ENCODE peak calls at places on chromosomes 6 and 20, in ten cellular contexts. J is GM23338; H is IMR-90; Y is CD8-positive, alpha-beta T cell; V is upper lobe of right lung; X is body of pancreas; Q is fibroblast of mammary gland; S is heart left ventricle; L is AG10803; P is A549. U is an unnamed sample.

GRCh38 chr6:125738276-125738675 is 11.2 kb upstream of the HEY2 start:
- DNase-seq in J (no peak), H (no peak), Y (no peak), V (no peak), X (no peak), Q (no peak), S (no peak), L (no peak), P (no peak), U (no peak)

GRCh38 chr20:31602779-31603441 is 2.2 kb upstream of the ID1 start:
- DNase-seq in J (no peak), H (peak), Y (peak), V (no peak), X (no peak), Q (peak), S (no peak), L (peak), P (peak), U (peak)

GRCh38 chr20:19539191-19539590 is 218.9 kb upstream of the RIN2 start:
- DNase-seq in J (no peak), H (no peak), Y (no peak), V (no peak), X (no peak), Q (no peak), S (no peak), L (no peak), P (no peak), U (peak)

GRCh38 chr20:57205625-57206219 is 60.7 kb downstream of the BMP7 start:
- DNase-seq in J (no peak), H (peak), Y (no peak), V (no peak), X (no peak), Q (peak), S (no peak), L (peak), P (peak), U (peak)

GRCh38 chr6:31559958-31560696 is 12.0 kb upstream of the LTA start:
- DNase-seq in J (peak), H (peak), Y (peak), V (peak), X (peak), Q (peak), S (peak), L (peak), P (peak), U (peak)

GRCh38 chr6:142537612-142538478 is 236.0 kb downstream of the ADGRG6 start:
- DNase-seq in J (peak), H (peak), Y (no peak), V (no peak), X (no peak), Q (peak), S (no peak), L (peak), P (peak), U (peak)

GRCh38 chr6:15372932-15373331 is 127.1 kb downstream of the JARID2 start:
- DNase-seq in J (no peak), H (no peak), Y (no peak), V (no peak), X (no peak), Q (no peak), S (no peak), L (no peak), P (no peak), U (no peak)

GRCh38 chr6:37372116-37372515 is 18.3 kb downstream of the RNF8 start:
- DNase-seq in J (no peak), H (peak), Y (no peak), V (no peak), X (no peak), Q (no peak), S (no peak), L (no peak), P (no peak), U (peak)

GRCh38 chr6:18141805-18142590 is 12.9 kb downstream of the TPMT start:
- DNase-seq in J (no peak), H (no peak), Y (no peak), V (no peak), X (no peak), Q (no peak), S (no peak), L (no peak), P (no peak), U (no peak)

GRCh38 chr6:11270030-11271027 is 37.9 kb upstream of the NEDD9 start:
- DNase-seq in J (no peak), H (peak), Y (no peak), V (no peak), X (peak), Q (no peak), S (no peak), L (no peak), P (peak), U (peak)

DNA sequence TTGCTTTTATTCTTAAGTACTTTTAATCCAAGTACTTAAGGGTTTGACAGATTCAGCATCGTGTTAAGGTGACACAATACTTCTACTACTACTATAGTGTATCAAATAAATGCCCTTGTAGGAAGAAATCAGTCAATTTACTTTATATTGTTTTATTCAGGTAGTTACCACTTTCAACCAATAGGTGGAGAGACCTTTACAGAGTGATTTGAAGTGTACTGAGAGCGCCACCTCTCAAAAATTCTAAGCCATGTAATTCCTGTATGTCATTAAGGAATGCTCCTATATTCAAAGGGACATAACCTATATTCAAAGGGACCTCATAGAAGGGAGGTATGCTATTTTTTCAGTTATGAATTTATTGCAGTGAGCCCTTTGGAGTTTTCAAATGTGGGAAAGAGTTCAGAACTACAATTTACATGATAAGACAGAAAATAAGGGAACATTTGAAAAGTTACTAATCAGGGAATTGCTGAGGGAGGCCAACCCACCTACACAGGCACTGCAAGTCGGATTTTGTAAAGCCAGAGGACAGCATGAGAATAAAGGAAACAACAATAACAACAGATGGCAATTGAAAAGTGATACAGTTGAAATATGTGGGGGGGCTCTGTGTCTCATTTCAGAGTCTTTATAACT is 955.6 kb downstream of the TBC1D32 start:
- DNase-seq in J (peak), H (no peak), Y (no peak), V (no peak), X (peak), Q (peak), S (no peak), L (peak), P (peak), U (peak)
- TF ChIP-seq CTCF in J (peak), H (peak), Y (no peak), V (peak), X (peak), Q (peak), S (peak), L (peak), P (peak), U (no peak)

GRCh38 chr20:23254505-23254904 is 96.1 kb upstream of the NXT1 start:
- DNase-seq in J (no peak), H (no peak), Y (no peak), V (no peak), X (no peak), Q (no peak), S (no peak), L (no peak), P (no peak), U (no peak)

GRCh38 chr20:23253524-23253923 is 97.1 kb upstream of the NXT1 start:
- DNase-seq in J (no peak), H (no peak), Y (no peak), V (no peak), X (no peak), Q (no peak), S (no peak), L (no peak), P (no peak), U (no peak)

GRCh38 chr20:23254034-23254433 is 96.6 kb upstream of the NXT1 start:
- DNase-seq in J (no peak), H (no peak), Y (no peak), V (no peak), X (no peak), Q (no peak), S (no peak), L (no peak), P (no peak), U (no peak)

GRCh38 chr20:23249541-23249940 is 101.0 kb upstream of the NXT1 start:
- DNase-seq in J (no peak), H (no peak), Y (no peak), V (no peak), X (no peak), Q (no peak), S (no peak), L (no peak), P (no peak), U (no peak)

DNA sequence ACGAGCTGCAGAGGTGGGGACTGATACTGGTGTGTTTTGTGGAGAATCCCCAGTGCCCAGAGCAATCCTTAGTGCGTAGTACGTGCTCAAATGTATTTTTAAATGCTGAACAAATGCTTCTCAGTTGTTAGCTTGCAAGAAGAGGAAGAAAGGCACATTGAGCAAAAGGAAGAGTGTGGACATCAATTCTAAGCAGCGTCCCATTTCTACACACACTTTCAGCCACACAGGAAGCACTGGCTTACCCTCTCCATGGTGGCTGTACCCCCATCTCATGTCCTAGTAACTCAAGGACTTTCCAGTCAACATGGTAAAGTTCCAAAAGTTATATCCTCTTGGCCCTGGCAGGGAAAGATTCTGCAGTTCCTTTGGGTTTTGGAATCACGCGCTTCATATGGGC is 98.8 kb upstream of the NXT1 start:
- DNase-seq in J (no peak), H (no peak), Y (no peak), V (no peak), X (no peak), Q (no peak), S (no peak), L (no peak), P (no peak), U (no peak)
- H3K4me3 ChIP-seq in J (no peak), H (no peak), Y (no peak), V (no peak), X (no peak), Q (no peak), S (no peak), L (no peak), P (no peak), U (no peak)

GRCh38 chr6:166058064-166058739 is 109.4 kb downstream of the TBXT start:
- DNase-seq in J (no peak), H (peak), Y (no peak), V (no peak), X (peak), Q (peak), S (peak), L (peak), P (no peak), U (peak)
- TF ChIP-seq CTCF in J (no peak), H (no peak), Y (no peak), V (no peak), X (no peak), Q (no peak), S (no peak), L (no peak), P (no peak), U (no peak)

DNA sequence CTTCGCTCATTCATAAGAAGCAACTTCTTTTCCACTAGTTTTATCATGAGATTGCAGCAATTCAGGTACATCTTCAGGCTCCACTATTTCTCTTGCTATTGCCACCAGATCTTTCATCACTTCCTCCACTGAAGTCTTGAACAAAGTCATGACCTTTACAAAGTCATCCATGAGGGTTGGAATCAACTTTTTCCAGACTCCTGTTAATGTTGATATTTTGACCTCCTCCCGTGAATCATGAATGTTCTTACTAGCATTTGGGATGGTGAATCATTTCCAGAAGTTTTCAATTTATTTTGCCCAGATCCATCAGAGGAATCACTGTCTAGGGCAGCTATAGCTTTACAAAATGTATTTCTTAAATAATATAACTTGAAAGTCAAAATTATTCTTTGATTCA is 1.5 kb downstream of the CENPQ start:
- DNase-seq in J (no peak), H (no peak), Y (no peak), V (no peak), X (no peak), Q (peak), S (no peak), L (no peak), P (no peak), U (no peak)
- H3K4me3 ChIP-seq in J (peak), H (no peak), Y (no peak), V (no peak), X (no peak), Q (peak), S (no peak), L (no peak), P (no peak), U (no peak)

DNA sequence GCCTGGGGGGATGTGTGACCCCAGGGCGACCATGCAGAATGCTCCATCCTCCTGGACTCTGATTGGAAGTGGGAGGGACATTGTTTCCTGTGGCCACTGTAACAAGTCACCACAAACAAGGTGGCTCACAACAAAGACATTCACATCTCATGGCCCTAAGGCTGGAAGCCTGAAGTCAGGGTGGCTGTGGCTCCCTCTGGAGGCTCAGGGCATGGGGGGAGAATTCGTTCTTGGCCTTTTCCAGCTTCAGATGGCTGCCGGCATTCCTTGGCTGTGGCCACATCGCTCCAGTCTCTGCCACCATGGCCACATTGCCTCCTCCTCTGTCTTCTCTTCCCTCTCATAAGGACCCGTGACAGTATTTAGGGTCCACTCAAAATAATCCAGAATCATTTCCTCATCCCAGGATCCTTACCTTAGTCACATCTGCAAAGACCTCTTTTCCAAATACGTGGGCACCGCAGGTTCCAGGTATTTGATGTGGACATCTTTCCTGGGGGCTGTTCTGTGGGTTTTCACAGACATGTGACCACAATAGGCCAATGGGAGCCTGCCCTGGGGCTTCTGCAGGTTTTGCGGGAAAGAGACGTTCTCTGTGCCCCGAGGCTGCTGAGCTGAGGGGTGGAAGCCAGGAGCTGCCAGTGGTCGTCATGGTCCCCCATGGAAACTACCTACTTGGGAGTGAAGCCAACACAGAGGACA is 249.3 kb downstream of the PREX1 start:
- DNase-seq in J (no peak), H (no peak), Y (no peak), V (no peak), X (no peak), Q (no peak), S (no peak), L (no peak), P (peak), U (no peak)
- TF ChIP-seq CTCF in J (no peak), H (no peak), Y (no peak), V (no peak), X (no peak), Q (no peak), S (no peak), L (no peak), P (no peak), U (peak)